ENCODE peak calls at places on chromosomes 12 and 14, in nine cellular contexts. One of them, this sample, is unnamed.
A peak's percentile ranks its signal among the peaks of the same experiment; 100 is the strongest.

GRCh38 chr14:26403760-26404159 is 194.1 kb downstream of the NOVA1 start:
- DNase-seq in IMR-90: no peak
- DNase-seq in hepatocyte: no peak
- DNase-seq in CD8-positive, alpha-beta T cell: no peak
- DNase-seq in astrocyte: no peak
- DNase-seq in cardiac muscle cell: no peak
- DNase-seq in HAP-1: no peak
- DNase-seq in H9: no peak
- DNase-seq in neural progenitor cell: no peak
- DNase-seq in this sample: peak; percentile 2

GRCh38 chr14:94538070-94538740 is 23.0 kb upstream of the SERPINA4 start:
- DNase-seq in IMR-90: no peak
- DNase-seq in hepatocyte: no peak
- DNase-seq in CD8-positive, alpha-beta T cell: no peak
- DNase-seq in astrocyte: no peak
- DNase-seq in cardiac muscle cell: no peak
- DNase-seq in HAP-1: no peak
- DNase-seq in H9: no peak
- DNase-seq in neural progenitor cell: no peak
- DNase-seq in this sample: no peak

GRCh38 chr12:44574586-44574985 is 301.5 kb downstream of the NELL2 start:
- DNase-seq in IMR-90: no peak
- DNase-seq in hepatocyte: peak; percentile 18
- DNase-seq in CD8-positive, alpha-beta T cell: no peak
- DNase-seq in astrocyte: peak; percentile 30
- DNase-seq in cardiac muscle cell: no peak
- DNase-seq in HAP-1: no peak
- DNase-seq in H9: no peak
- DNase-seq in neural progenitor cell: no peak
- DNase-seq in this sample: peak; percentile 49

GRCh38 chr12:90858261-90858660 is 96.7 kb downstream of the CCER1 start:
- DNase-seq in IMR-90: peak; percentile 24
- DNase-seq in hepatocyte: peak; percentile 56
- DNase-seq in CD8-positive, alpha-beta T cell: no peak
- DNase-seq in astrocyte: peak; percentile 39
- DNase-seq in cardiac muscle cell: peak; percentile 80
- DNase-seq in HAP-1: peak; percentile 17
- DNase-seq in H9: no peak
- DNase-seq in neural progenitor cell: peak; percentile 54
- DNase-seq in this sample: peak; percentile 53

GRCh38 chr14:72916174-72916573 is 10.1 kb upstream of the DCAF4 start:
- DNase-seq in IMR-90: peak; percentile 20
- DNase-seq in hepatocyte: no peak
- DNase-seq in CD8-positive, alpha-beta T cell: no peak
- DNase-seq in astrocyte: no peak
- DNase-seq in cardiac muscle cell: no peak
- DNase-seq in HAP-1: no peak
- DNase-seq in H9: no peak
- DNase-seq in neural progenitor cell: no peak
- DNase-seq in this sample: peak; percentile 16

GRCh38 chr12:110050927-110051326 is 2.6 kb upstream of the C12orf76 start:
- DNase-seq in IMR-90: no peak
- DNase-seq in hepatocyte: no peak
- DNase-seq in CD8-positive, alpha-beta T cell: no peak
- DNase-seq in astrocyte: no peak
- DNase-seq in cardiac muscle cell: no peak
- DNase-seq in HAP-1: no peak
- DNase-seq in H9: no peak
- DNase-seq in neural progenitor cell: no peak
- DNase-seq in this sample: no peak

GRCh38 chr12:117040496-117040895 is 58.7 kb downstream of the TESC start:
- DNase-seq in IMR-90: no peak
- DNase-seq in hepatocyte: no peak
- DNase-seq in CD8-positive, alpha-beta T cell: no peak
- DNase-seq in astrocyte: no peak
- DNase-seq in cardiac muscle cell: no peak
- DNase-seq in HAP-1: no peak
- DNase-seq in H9: no peak
- DNase-seq in neural progenitor cell: no peak
- DNase-seq in this sample: no peak

GRCh38 chr12:50258167-50258551 is 25.2 kb downstream of the LIMA1 start:
- DNase-seq in IMR-90: no peak
- DNase-seq in hepatocyte: no peak
- DNase-seq in CD8-positive, alpha-beta T cell: no peak
- DNase-seq in astrocyte: no peak
- DNase-seq in cardiac muscle cell: no peak
- DNase-seq in HAP-1: no peak
- DNase-seq in H9: no peak
- DNase-seq in neural progenitor cell: no peak
- DNase-seq in this sample: no peak

GRCh38 chr12:131723532-131723931 is 12.6 kb downstream of the SFSWAP start:
- DNase-seq in IMR-90: no peak
- DNase-seq in hepatocyte: no peak
- DNase-seq in CD8-positive, alpha-beta T cell: no peak
- DNase-seq in astrocyte: no peak
- DNase-seq in cardiac muscle cell: no peak
- DNase-seq in HAP-1: no peak
- DNase-seq in H9: peak; percentile 74
- DNase-seq in neural progenitor cell: peak; percentile 60
- DNase-seq in this sample: no peak

GRCh38 chr14:72595152-72595551 is 298.7 kb downstream of the DPF3 start:
- DNase-seq in IMR-90: no peak
- DNase-seq in hepatocyte: no peak
- DNase-seq in CD8-positive, alpha-beta T cell: no peak
- DNase-seq in astrocyte: no peak
- DNase-seq in cardiac muscle cell: no peak
- DNase-seq in HAP-1: no peak
- DNase-seq in H9: no peak
- DNase-seq in neural progenitor cell: no peak
- DNase-seq in this sample: no peak

GRCh38 chr12:57772429-57773322 is at the start of gene EEF1AKMT3:
- DNase-seq in IMR-90: peak; percentile 35
- DNase-seq in hepatocyte: peak; percentile 70
- DNase-seq in CD8-positive, alpha-beta T cell: no peak
- DNase-seq in astrocyte: no peak
- DNase-seq in cardiac muscle cell: peak; percentile 57
- DNase-seq in HAP-1: peak; percentile 54
- DNase-seq in H9: no peak
- DNase-seq in neural progenitor cell: peak; percentile 71
- DNase-seq in this sample: peak; percentile 41

GRCh38 chr14:71400821-71401447 is 493.7 kb downstream of the PCNX1 start:
- DNase-seq in IMR-90: peak; percentile 29
- DNase-seq in hepatocyte: no peak
- DNase-seq in CD8-positive, alpha-beta T cell: no peak
- DNase-seq in astrocyte: no peak
- DNase-seq in cardiac muscle cell: no peak
- DNase-seq in HAP-1: no peak
- DNase-seq in H9: no peak
- DNase-seq in neural progenitor cell: no peak
- DNase-seq in this sample: peak; percentile 47

GRCh38 chr14:104317975-104318557 is 179.7 kb downstream of the KIF26A start:
- DNase-seq in IMR-90: no peak
- DNase-seq in hepatocyte: no peak
- DNase-seq in CD8-positive, alpha-beta T cell: no peak
- DNase-seq in astrocyte: no peak
- DNase-seq in cardiac muscle cell: no peak
- DNase-seq in HAP-1: no peak
- DNase-seq in H9: no peak
- DNase-seq in neural progenitor cell: no peak
- DNase-seq in this sample: no peak

GRCh38 chr12:95633049-95633545 is 81.8 kb upstream of the USP44 start:
- DNase-seq in IMR-90: peak; percentile 91
- DNase-seq in hepatocyte: peak; percentile 42
- DNase-seq in CD8-positive, alpha-beta T cell: no peak
- DNase-seq in astrocyte: peak; percentile 89
- DNase-seq in cardiac muscle cell: no peak
- DNase-seq in HAP-1: no peak
- DNase-seq in H9: no peak
- DNase-seq in neural progenitor cell: no peak
- DNase-seq in this sample: peak; percentile 55

GRCh38 chr12:108254030-108254429 is 85.1 kb downstream of the CMKLR1 start:
- DNase-seq in IMR-90: no peak
- DNase-seq in hepatocyte: no peak
- DNase-seq in CD8-positive, alpha-beta T cell: no peak
- DNase-seq in astrocyte: no peak
- DNase-seq in cardiac muscle cell: no peak
- DNase-seq in HAP-1: no peak
- DNase-seq in H9: no peak
- DNase-seq in neural progenitor cell: no peak
- DNase-seq in this sample: no peak

GRCh38 chr12:128783129-128783574 is 40.6 kb downstream of the SLC15A4 start:
- DNase-seq in IMR-90: peak; percentile 41
- DNase-seq in hepatocyte: no peak
- DNase-seq in CD8-positive, alpha-beta T cell: peak; percentile 41
- DNase-seq in astrocyte: peak; percentile 14
- DNase-seq in cardiac muscle cell: no peak
- DNase-seq in HAP-1: no peak
- DNase-seq in H9: no peak
- DNase-seq in neural progenitor cell: no peak
- DNase-seq in this sample: peak; percentile 42

GRCh38 chr14:75864352-75864751 is 117.4 kb downstream of the TGFB3 start:
- DNase-seq in IMR-90: peak; percentile 92
- DNase-seq in hepatocyte: no peak
- DNase-seq in CD8-positive, alpha-beta T cell: no peak
- DNase-seq in astrocyte: peak; percentile 61
- DNase-seq in cardiac muscle cell: no peak
- DNase-seq in HAP-1: no peak
- DNase-seq in H9: no peak
- DNase-seq in neural progenitor cell: no peak
- DNase-seq in this sample: peak; percentile 81

GRCh38 chr14:88551936-88552565 is 2.8 kb downstream of the PTPN21 start:
- DNase-seq in IMR-90: peak; percentile 19
- DNase-seq in hepatocyte: no peak
- DNase-seq in CD8-positive, alpha-beta T cell: no peak
- DNase-seq in astrocyte: peak; percentile 10
- DNase-seq in cardiac muscle cell: no peak
- DNase-seq in HAP-1: no peak
- DNase-seq in H9: peak; percentile 54
- DNase-seq in neural progenitor cell: peak; percentile 43
- DNase-seq in this sample: peak; percentile 20

GRCh38 chr12:83196694-83197350 is 510.1 kb downstream of the TMTC2 start:
- DNase-seq in IMR-90: no peak
- DNase-seq in hepatocyte: no peak
- DNase-seq in CD8-positive, alpha-beta T cell: no peak
- DNase-seq in astrocyte: no peak
- DNase-seq in cardiac muscle cell: no peak
- DNase-seq in HAP-1: no peak
- DNase-seq in H9: no peak
- DNase-seq in neural progenitor cell: no peak
- DNase-seq in this sample: no peak
- H3K27me3 ChIP-seq in IMR-90: no peaks in the 10 kb centered on the region
- H3K27me3 ChIP-seq in hepatocyte: peaks cover 3% of the 10 kb centered on the region
- H3K27me3 ChIP-seq in CD8-positive, alpha-beta T cell: no peaks in the 10 kb centered on the region
- H3K27me3 ChIP-seq in astrocyte: no peaks in the 10 kb centered on the region
- H3K27me3 ChIP-seq in cardiac muscle cell: no peaks in the 10 kb centered on the region
- H3K27me3 ChIP-seq in HAP-1: no peaks in the 10 kb centered on the region
- H3K27me3 ChIP-seq in H9: no peaks in the 10 kb centered on the region
- H3K27me3 ChIP-seq in neural progenitor cell: no peaks in the 10 kb centered on the region
- H3K27me3 ChIP-seq in this sample: no peaks in the 10 kb centered on the region

GRCh38 chr12:26205298-26205697 is 9.9 kb downstream of the SSPN start:
- DNase-seq in IMR-90: no peak
- DNase-seq in hepatocyte: no peak
- DNase-seq in CD8-positive, alpha-beta T cell: no peak
- DNase-seq in astrocyte: no peak
- DNase-seq in cardiac muscle cell: no peak
- DNase-seq in HAP-1: no peak
- DNase-seq in H9: no peak
- DNase-seq in neural progenitor cell: no peak
- DNase-seq in this sample: no peak
- H3K27me3 ChIP-seq in IMR-90: peaks cover 2% of the 10 kb centered on the region
- H3K27me3 ChIP-seq in hepatocyte: no peaks in the 10 kb centered on the region
- H3K27me3 ChIP-seq in CD8-positive, alpha-beta T cell: no peaks in the 10 kb centered on the region
- H3K27me3 ChIP-seq in astrocyte: no peaks in the 10 kb centered on the region
- H3K27me3 ChIP-seq in cardiac muscle cell: peaks cover 33% of the 10 kb centered on the region
- H3K27me3 ChIP-seq in HAP-1: peaks cover 8% of the 10 kb centered on the region
- H3K27me3 ChIP-seq in H9: no peaks in the 10 kb centered on the region
- H3K27me3 ChIP-seq in neural progenitor cell: no peaks in the 10 kb centered on the region
- H3K27me3 ChIP-seq in this sample: no peaks in the 10 kb centered on the region

DNA sequence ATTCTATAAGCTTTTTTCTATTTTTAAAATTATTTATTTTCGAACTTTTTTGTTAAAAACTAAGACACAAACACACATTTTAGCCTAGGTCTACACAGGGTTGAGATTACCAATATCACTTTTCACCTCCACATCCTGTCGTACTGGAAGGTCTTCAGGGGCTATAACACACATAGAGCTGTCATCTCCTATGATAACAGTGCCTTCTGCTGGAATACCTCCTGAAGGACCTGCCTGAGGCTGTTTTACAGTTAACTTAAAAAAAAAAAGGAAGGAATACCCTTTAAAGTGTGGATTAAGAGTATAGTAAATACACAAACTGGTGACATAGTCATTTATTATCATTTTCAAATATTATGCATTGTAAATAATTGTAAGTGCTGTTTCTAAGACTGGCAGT is 43.0 kb downstream of the RASSF8 start:
- DNase-seq in IMR-90: no peak
- DNase-seq in hepatocyte: no peak
- DNase-seq in CD8-positive, alpha-beta T cell: no peak
- DNase-seq in astrocyte: no peak
- DNase-seq in cardiac muscle cell: no peak
- DNase-seq in HAP-1: no peak
- DNase-seq in H9: no peak
- DNase-seq in neural progenitor cell: no peak
- DNase-seq in this sample: no peak
- H3K27me3 ChIP-seq in IMR-90: no peaks in the 10 kb centered on the region
- H3K27me3 ChIP-seq in hepatocyte: no peaks in the 10 kb centered on the region
- H3K27me3 ChIP-seq in CD8-positive, alpha-beta T cell: no peaks in the 10 kb centered on the region
- H3K27me3 ChIP-seq in astrocyte: no peaks in the 10 kb centered on the region
- H3K27me3 ChIP-seq in cardiac muscle cell: no peaks in the 10 kb centered on the region
- H3K27me3 ChIP-seq in HAP-1: no peaks in the 10 kb centered on the region
- H3K27me3 ChIP-seq in H9: no peaks in the 10 kb centered on the region
- H3K27me3 ChIP-seq in neural progenitor cell: no peaks in the 10 kb centered on the region
- H3K27me3 ChIP-seq in this sample: no peaks in the 10 kb centered on the region

GRCh38 chr12:85280984-85281946 is 1.2 kb downstream of the ALX1 start:
- DNase-seq in IMR-90: no peak
- DNase-seq in hepatocyte: no peak
- DNase-seq in CD8-positive, alpha-beta T cell: no peak
- DNase-seq in astrocyte: no peak
- DNase-seq in cardiac muscle cell: no peak
- DNase-seq in HAP-1: no peak
- DNase-seq in H9: no peak
- DNase-seq in neural progenitor cell: no peak
- DNase-seq in this sample: peak; percentile 39

GRCh38 chr12:85281947-85282312 is 1.9 kb downstream of the ALX1 start:
- DNase-seq in IMR-90: no peak
- DNase-seq in hepatocyte: no peak
- DNase-seq in CD8-positive, alpha-beta T cell: no peak
- DNase-seq in astrocyte: no peak
- DNase-seq in cardiac muscle cell: no peak
- DNase-seq in HAP-1: no peak
- DNase-seq in H9: no peak
- DNase-seq in neural progenitor cell: peak; percentile 29
- DNase-seq in this sample: no peak

GRCh38 chr12:85279449-85280137 is 427 bp upstream of the ALX1 start:
- DNase-seq in IMR-90: no peak
- DNase-seq in hepatocyte: peak; percentile 45
- DNase-seq in CD8-positive, alpha-beta T cell: no peak
- DNase-seq in astrocyte: no peak
- DNase-seq in cardiac muscle cell: no peak
- DNase-seq in HAP-1: no peak
- DNase-seq in H9: peak; percentile 65
- DNase-seq in neural progenitor cell: peak; percentile 71
- DNase-seq in this sample: no peak

GRCh38 chr12:85278598-85279448 is 1.2 kb upstream of the ALX1 start:
- DNase-seq in IMR-90: no peak
- DNase-seq in hepatocyte: no peak
- DNase-seq in CD8-positive, alpha-beta T cell: no peak
- DNase-seq in astrocyte: no peak
- DNase-seq in cardiac muscle cell: no peak
- DNase-seq in HAP-1: no peak
- DNase-seq in H9: peak; percentile 42
- DNase-seq in neural progenitor cell: peak; percentile 13
- DNase-seq in this sample: peak; percentile 3

GRCh38 chr12:85280138-85280983 is at the start of gene ALX1:
- DNase-seq in IMR-90: peak; percentile 4
- DNase-seq in hepatocyte: peak; percentile 84
- DNase-seq in CD8-positive, alpha-beta T cell: no peak
- DNase-seq in astrocyte: no peak
- DNase-seq in cardiac muscle cell: peak; percentile 80
- DNase-seq in HAP-1: peak; percentile 78
- DNase-seq in H9: peak; percentile 94
- DNase-seq in neural progenitor cell: peak; percentile 89
- DNase-seq in this sample: peak; percentile 44
- H3K27me3 ChIP-seq in IMR-90: peaks cover 46% of the 10 kb centered on the region
- H3K27me3 ChIP-seq in hepatocyte: peaks cover 21% of the 10 kb centered on the region
- H3K27me3 ChIP-seq in CD8-positive, alpha-beta T cell: no peaks in the 10 kb centered on the region
- H3K27me3 ChIP-seq in astrocyte: peaks cover 76% of the 10 kb centered on the region
- H3K27me3 ChIP-seq in cardiac muscle cell: peaks cover 48% of the 10 kb centered on the region
- H3K27me3 ChIP-seq in HAP-1: no peaks in the 10 kb centered on the region
- H3K27me3 ChIP-seq in H9: peaks cover 37% of the 10 kb centered on the region
- H3K27me3 ChIP-seq in neural progenitor cell: peaks cover 62% of the 10 kb centered on the region
- H3K27me3 ChIP-seq in this sample: peaks cover 14% of the 10 kb centered on the region

This sample was measured in fibroblast of lung.